ENCODE peak calls at places on chromosomes 4 and X, in nine cellular contexts. C, P, K, D, W, L, O, T and J are unnamed samples.
A peak's percentile ranks its signal among the peaks of the same experiment; 100 is the strongest.

GRCh38 chr4:52824603-52825310 is 37.4 kb upstream of the RASL11B start:
- DNase-seq in O (no peak), W (peak; percentile 59), C (peak; percentile 86), T (peak; percentile 46), P (no peak), K (no peak), D (peak; percentile 36), L (no peak), J (peak; percentile 69)

GRCh38 chr4:152591361-152591760 is 55.5 kb upstream of the FBXW7 start:
- DNase-seq in K (no peak), C (peak; percentile 25), T (peak; percentile 62), D (peak; percentile 40), L (peak; percentile 2), W (peak; percentile 77), P (no peak), O (peak; percentile 33), J (peak; percentile 74)

GRCh38 chrX:118682258-118683014 is 45.0 kb upstream of the IL13RA1 start:
- DNase-seq in W (no peak), O (no peak), L (no peak), C (peak; percentile 1), K (no peak), D (peak; percentile 79), T (no peak), P (no peak), J (no peak)

GRCh38 chr4:163542275-163542674 is 47.8 kb downstream of the TMA16 start:
- DNase-seq in O (no peak), L (no peak), K (peak; percentile 77), T (no peak), P (no peak), D (no peak), C (peak; percentile 72), W (no peak), J (no peak)

GRCh38 chrX:24148535-24149345 is 789 bp upstream of the ZFX start:
- DNase-seq in P (no peak), C (peak; percentile 82), K (peak; percentile 22), L (no peak), T (no peak), W (peak; percentile 41), D (peak; percentile 53), O (no peak), J (no peak)

GRCh38 chr4:173535165-173535737 is 5.2 kb upstream of the HAND2 start:
- DNase-seq in D (no peak), P (no peak), K (no peak), O (no peak), T (no peak), L (no peak), C (no peak), W (no peak), J (no peak)

GRCh38 chr4:8282134-8282641 is 12.6 kb downstream of the HTRA3 start:
- DNase-seq in D (no peak), W (peak; percentile 44), C (no peak), O (no peak), K (no peak), L (no peak), T (peak; percentile 8), P (no peak), J (peak; percentile 28)

GRCh38 chr4:114807759-114808404 is 209.3 kb downstream of the UGT8 start:
- DNase-seq in L (no peak), C (peak; percentile 32), P (peak; percentile 3), O (peak; percentile 12), T (no peak), K (peak; percentile 13), D (no peak), W (peak; percentile 31), J (no peak)

GRCh38 chrX:17559728-17560379 is 177.4 kb upstream of the SCML1 start:
- DNase-seq in D (no peak), W (no peak), T (no peak), K (peak; percentile 86), O (no peak), P (no peak), L (no peak), C (peak; percentile 91), J (no peak)

GRCh38 chrX:129777218-129777768 is 2.5 kb upstream of the SASH3 start:
- DNase-seq in L (no peak), D (no peak), W (peak; percentile 74), O (peak; percentile 73), C (peak; percentile 11), K (no peak), T (peak; percentile 31), P (peak; percentile 69), J (peak; percentile 63)

GRCh38 chrX:39157796-39158195 is 356.5 kb downstream of the MID1IP1 start:
- DNase-seq in L (no peak), C (peak; percentile 64), P (no peak), O (no peak), D (no peak), W (no peak), K (no peak), T (no peak), J (no peak)

GRCh38 chr4:174005422-174005821 is 278.0 kb downstream of the FBXO8 start:
- DNase-seq in K (no peak), T (no peak), W (no peak), C (no peak), L (no peak), D (no peak), P (no peak), O (no peak), J (peak; percentile 23)

GRCh38 chr4:182724414-182724813 is 192.8 kb downstream of the DCTD start:
- DNase-seq in L (no peak), T (no peak), D (peak; percentile 91), K (no peak), C (peak; percentile 74), O (no peak), W (no peak), P (no peak), J (no peak)

GRCh38 chr4:38889143-38889542 is 21.5 kb downstream of the FAM114A1 start:
- DNase-seq in L (no peak), T (no peak), W (no peak), O (no peak), P (no peak), C (peak; percentile 87), D (no peak), K (peak; percentile 86), J (no peak)

GRCh38 chr4:52028970-52029369 is 8.8 kb upstream of the LRRC66 start:
- DNase-seq in W (no peak), C (peak; percentile 87), T (no peak), L (no peak), D (no peak), O (no peak), P (no peak), K (peak; percentile 62), J (no peak)

GRCh38 chr4:33063238-33063637 is 2343.1 kb downstream of the PCDH7 start:
- DNase-seq in C (peak; percentile 91), T (no peak), K (no peak), D (no peak), O (no peak), P (no peak), L (no peak), W (no peak), J (no peak)

GRCh38 chr4:32249040-32249439 is 1528.9 kb downstream of the PCDH7 start:
- DNase-seq in O (no peak), C (no peak), T (no peak), P (no peak), K (no peak), W (no peak), D (no peak), L (no peak), J (no peak)

GRCh38 chr4:78496021-78496643 is 55.4 kb upstream of the ANXA3 start:
- DNase-seq in T (no peak), O (no peak), K (no peak), L (no peak), D (no peak), C (no peak), W (no peak), P (no peak), J (no peak)

GRCh38 chrX:23503835-23504539 is 163.3 kb upstream of the PRDX4 start:
- DNase-seq in K (peak; percentile 91), D (peak; percentile 92), L (peak; percentile 84), O (no peak), T (peak; percentile 68), P (no peak), C (peak; percentile 65), W (peak; percentile 77), J (peak; percentile 79)

GRCh38 chr4:94766856-94767255 is 9.1 kb downstream of the BMPR1B start:
- DNase-seq in T (no peak), C (peak; percentile 4), D (no peak), W (no peak), P (no peak), L (no peak), K (peak; percentile 78), O (no peak), J (no peak)

GRCh38 chr4:115973768-115974167 is 860.3 kb upstream of the NDST4 start:
- DNase-seq in O (no peak), L (no peak), W (no peak), C (no peak), P (no peak), D (no peak), T (no peak), K (no peak), J (no peak)

GRCh38 chr4:136357556-136357955 is 1174.7 kb downstream of the PCDH18 start:
- DNase-seq in D (no peak), C (no peak), K (no peak), O (no peak), W (no peak), T (no peak), L (no peak), P (no peak), J (no peak)

GRCh38 chrX:50704360-50704759 is 109.6 kb downstream of the SHROOM4 start:
- DNase-seq in L (no peak), C (peak; percentile 39), O (no peak), D (no peak), W (no peak), T (no peak), K (peak; percentile 26), P (no peak), J (no peak)

GRCh38 chr4:20422398-20422797 is 170.7 kb downstream of the SLIT2 start:
- DNase-seq in C (peak; percentile 60), W (no peak), L (no peak), O (no peak), P (peak; percentile 3), D (peak; percentile 82), K (peak; percentile 42), T (no peak), J (no peak)

GRCh38 chrX:43328358-43328946 is 327.6 kb upstream of the MAOA start:
- DNase-seq in D (no peak), C (no peak), O (no peak), K (no peak), P (no peak), T (no peak), L (no peak), W (no peak), J (no peak)

GRCh38 chrX:19046343-19047215 is 62.7 kb upstream of the PHKA2 start:
- DNase-seq in O (no peak), L (no peak), C (peak; percentile 62), T (no peak), P (no peak), D (no peak), K (peak; percentile 64), W (no peak), J (no peak)

GRCh38 chrX:135429429-135429828 is 7.7 kb downstream of the SMIM10L2A start:
- DNase-seq in L (no peak), K (no peak), O (no peak), T (no peak), C (no peak), D (no peak), W (no peak), P (no peak), J (no peak)

GRCh38 chr4:145735330-145735638 is 55.3 kb downstream of the C4orf51 start:
- DNase-seq in W (no peak), O (no peak), D (no peak), K (peak; percentile 92), L (no peak), C (peak; percentile 98), P (no peak), T (no peak), J (no peak)